ENCODE peak calls at places on chromosomes 7 and 10, in eight cellular contexts. T is coronary artery; Q is iPS-NIHi11; Z is GM12865; H is caudate nucleus; K is activated CD4-positive, alpha-beta T cell treated with anti-CD3 and anti-CD28 coated beads, Interleukin-2, amount 50 U/mL, for 1 hour; Y is CD8-positive, alpha-beta memory T cell; C is iris pigment epithelial cell. R is an unnamed sample.

GRCh38 chr7:75732764-75733630 is 5.7 kb downstream of the HIP1 start:
- DNase-seq in C (peak), Z (no peak), T (no peak), Q (no peak), K (no peak), H (no peak), Y (no peak), R (no peak)

GRCh38 chr7:5695709-5696345 is 85.6 kb downstream of the RNF216 start:
- DNase-seq in H (no peak), Y (no peak), K (no peak), Z (no peak), C (peak), Q (no peak), T (peak), R (no peak)

GRCh38 chr7:1716263-1717094 is 46.4 kb downstream of the ELFN1 start:
- DNase-seq in Q (no peak), Z (no peak), C (peak), Y (no peak), T (no peak), K (no peak), H (no peak), R (no peak)

GRCh38 chr7:149867762-149868637 is 5.8 kb upstream of the ATP6V0E2 start:
- DNase-seq in K (no peak), T (no peak), Z (no peak), Q (no peak), Y (no peak), C (no peak), H (no peak), R (no peak)

GRCh38 chr10:6667679-6668270 is 87.7 kb upstream of the PRKCQ start:
- DNase-seq in Z (peak), Y (no peak), K (peak), H (no peak), T (no peak), C (peak), Q (peak), R (peak)

GRCh38 chr7:13822678-13823077 is 166.8 kb downstream of the ETV1 start:
- DNase-seq in Z (no peak), Q (no peak), H (no peak), C (no peak), K (no peak), Y (no peak), T (no peak), R (no peak)

GRCh38 chr7:157544980-157545680 is 208.3 kb downstream of the DNAJB6 start:
- DNase-seq in K (no peak), Q (no peak), Y (no peak), T (no peak), Z (no peak), H (no peak), C (no peak), R (no peak)

GRCh38 chr10:59016043-59016442 is 160.4 kb upstream of the PHYHIPL start:
- DNase-seq in Q (peak), Y (no peak), T (no peak), Z (no peak), C (no peak), K (no peak), H (no peak), R (no peak)

GRCh38 chr10:133230387-133231195 is 574 bp downstream of the UTF1 start:
- DNase-seq in Z (no peak), C (no peak), H (no peak), Y (no peak), T (no peak), Q (peak), K (no peak), R (peak)

GRCh38 chr10:132400041-132400546 is 3.1 kb downstream of the PWWP2B start:
- DNase-seq in Q (no peak), Z (no peak), K (no peak), T (no peak), C (no peak), Y (no peak), H (no peak), R (peak)

GRCh38 chr7:82598958-82599357 is 155.4 kb upstream of the CACNA2D1 start:
- DNase-seq in Z (no peak), Y (no peak), K (no peak), T (no peak), H (no peak), C (peak), Q (no peak), R (no peak)

GRCh38 chr7:127678947-127679346 is 27.0 kb downstream of the SND1 start:
- DNase-seq in Q (no peak), Z (peak), Y (no peak), K (no peak), C (peak), T (no peak), H (no peak), R (no peak)

GRCh38 chr7:86708334-86708733 is 64.6 kb downstream of the GRM3 start:
- DNase-seq in H (no peak), C (no peak), K (no peak), T (no peak), Q (no peak), Z (no peak), Y (no peak), R (no peak)

GRCh38 chr10:113626809-113627370 is 37.0 kb downstream of the NRAP start:
- DNase-seq in Z (no peak), Y (no peak), H (no peak), K (no peak), Q (no peak), T (no peak), C (no peak), R (no peak)

GRCh38 chr10:108583827-108584226 is 1339.5 kb downstream of the XPNPEP1 start:
- DNase-seq in H (no peak), Y (no peak), Q (no peak), Z (no peak), T (no peak), C (no peak), K (no peak), R (no peak)

GRCh38 chr7:8147004-8147403 is 115.0 kb downstream of the ICA1 start:
- DNase-seq in Q (peak), C (no peak), Y (no peak), H (no peak), K (no peak), Z (no peak), T (no peak), R (no peak)

GRCh38 chr7:34354906-34355305 is 303.1 kb upstream of the NPSR1 start:
- DNase-seq in C (peak), T (no peak), Y (no peak), Q (no peak), Z (no peak), H (no peak), K (no peak), R (no peak)

GRCh38 chr10:98172073-98172472 is 37.6 kb downstream of the R3HCC1L start:
- DNase-seq in Y (no peak), Q (no peak), T (no peak), H (peak), C (no peak), K (no peak), Z (no peak), R (no peak)

GRCh38 chr10:125154529-125154928 is 5.8 kb downstream of the CTBP2 start:
- DNase-seq in Y (no peak), Z (no peak), H (no peak), T (no peak), C (peak), K (no peak), Q (no peak), R (no peak)

GRCh38 chr10:86344714-86345161 is 21.9 kb downstream of the GRID1 start:
- DNase-seq in Z (no peak), C (no peak), T (no peak), K (no peak), H (no peak), Y (no peak), Q (no peak), R (no peak)

GRCh38 chr10:98041352-98042043 is 11.1 kb upstream of the CRTAC1 start:
- DNase-seq in Z (peak), C (peak), K (peak), Q (peak), Y (peak), H (peak), T (no peak), R (peak)

GRCh38 chr7:95609277-95609971 is 13.1 kb upstream of the PDK4 start:
- DNase-seq in K (no peak), Q (peak), T (no peak), C (peak), Y (no peak), H (no peak), Z (no peak), R (peak)

GRCh38 chr7:128936798-128937197 is 929 bp upstream of the IRF5 start:
- DNase-seq in T (no peak), Y (no peak), Q (no peak), C (no peak), K (no peak), Z (peak), H (no peak), R (no peak)

GRCh38 chr7:155071121-155071651 is 1.1 kb downstream of the HTR5A start:
- DNase-seq in K (no peak), Q (no peak), H (peak), Z (no peak), C (no peak), Y (no peak), T (no peak), R (no peak)

GRCh38 chr7:112462236-112462635 is 12.0 kb downstream of the IFRD1 start:
- DNase-seq in Y (no peak), C (peak), T (no peak), K (no peak), Q (peak), Z (no peak), H (no peak), R (peak)

GRCh38 chr10:128274938-128275337 is 148.7 kb upstream of the MKI67 start:
- DNase-seq in Y (no peak), C (no peak), K (no peak), H (no peak), Q (no peak), T (no peak), Z (peak), R (peak)

GRCh38 chr7:105487559-105488218 is 34.4 kb downstream of the PUS7 start:
- DNase-seq in Z (peak), Y (no peak), C (peak), T (no peak), H (no peak), K (no peak), Q (no peak), R (peak)

GRCh38 chr10:129968937-129969527 is 5.0 kb upstream of the EBF3 start:
- DNase-seq in H (no peak), C (peak), K (no peak), T (peak), Q (peak), Z (peak), Y (no peak), R (peak)

GRCh38 chr7:2863461-2864066 is 19.5 kb upstream of the GNA12 start:
- DNase-seq in Q (no peak), T (peak), Z (peak), K (peak), C (peak), H (no peak), Y (peak), R (peak)

GRCh38 chr10:133157662-133158436 is 2.2 kb upstream of the KNDC1 start:
- DNase-seq in T (peak), Y (no peak), H (no peak), Z (no peak), Q (peak), C (no peak), K (no peak), R (no peak)

GRCh38 chr10:119981826-119982225 is 89.3 kb downstream of the SEC23IP start:
- DNase-seq in C (no peak), Y (no peak), K (no peak), Q (no peak), T (no peak), H (no peak), Z (no peak), R (no peak)

GRCh38 chr10:3623746-3624145 is 161.3 kb downstream of the KLF6 start:
- DNase-seq in Z (peak), H (no peak), T (no peak), C (peak), K (no peak), Q (no peak), Y (no peak), R (no peak)

GRCh38 chr7:157555921-157556320 is 219.1 kb downstream of the DNAJB6 start:
- DNase-seq in T (no peak), C (no peak), Y (no peak), K (no peak), H (no peak), Z (no peak), Q (no peak), R (no peak)

GRCh38 chr10:124874-125273 is 10.4 kb upstream of the ZMYND11 start:
- DNase-seq in Q (no peak), H (no peak), Z (no peak), C (no peak), T (no peak), K (no peak), Y (no peak), R (no peak)

GRCh38 chr10:1499344-1499957 is 237.9 kb downstream of the ADARB2 start:
- DNase-seq in K (no peak), Y (no peak), H (no peak), T (no peak), Z (no peak), Q (no peak), C (no peak), R (no peak)

GRCh38 chr7:64874114-64874513 is 29.0 kb upstream of the ZNF273 start:
- DNase-seq in Y (no peak), Q (peak), H (no peak), Z (no peak), K (no peak), T (no peak), C (no peak), R (peak)

GRCh38 chr7:27897001-27897400 is 157.0 kb downstream of the TAX1BP1 start:
- DNase-seq in T (no peak), K (no peak), H (no peak), Z (no peak), Q (no peak), C (peak), Y (no peak), R (peak)

GRCh38 chr10:50216894-50217293 is 34.4 kb downstream of the ASAH2 start:
- DNase-seq in C (peak), H (no peak), T (no peak), K (no peak), Y (no peak), Z (no peak), Q (peak), R (no peak)

GRCh38 chr7:22378199-22378961 is 21.4 kb upstream of the RAPGEF5 start:
- DNase-seq in T (no peak), Y (no peak), Z (no peak), K (no peak), Q (no peak), C (no peak), H (peak), R (no peak)